ENCODE peak calls at places on chromosome 4, in nine cellular contexts. G is posterior cingulate gyrus, R is NCI-H1694 treated with DMSO at 0.1 percent for 48 hours, P is M059J, X is hepatocyte, K is HS-5, A is GM23248, F is head of caudate nucleus, W is activated T-helper 1 cell treated with Interleukin-2 at 50 U/mL for 16 hours. U is an unnamed sample.
A peak's percentile ranks its signal among the peaks of the same experiment; 100 is the strongest.

GRCh38 chr4:16752150-16752549 is 146.3 kb downstream of the LDB2 start:
- DNase-seq in G (no peak), R (no peak), P (peak; percentile 25), X (no peak), K (no peak), A (peak; percentile 36), F (no peak), W (no peak), U (peak; percentile 47)

GRCh38 chr4:129179276-129179675 is 83.3 kb downstream of the C4orf33 start:
- DNase-seq in G (no peak), R (no peak), P (no peak), X (no peak), K (no peak), A (no peak), F (no peak), W (no peak), U (no peak)

GRCh38 chr4:24470681-24471622 is 113.4 kb downstream of the DHX15 start:
- DNase-seq in G (peak; percentile 17), R (peak; percentile 7), P (peak; percentile 42), X (peak; percentile 66), K (no peak), A (peak; percentile 66), F (peak; percentile 23), W (no peak), U (peak; percentile 56)

GRCh38 chr4:2433609-2434350 is 15.0 kb downstream of the CFAP99 start:
- DNase-seq in G (no peak), R (no peak), P (no peak), X (no peak), K (no peak), A (no peak), F (no peak), W (no peak), U (no peak)

GRCh38 chr4:12968345-12968744 is 515.8 kb downstream of the RAB28 start:
- DNase-seq in G (no peak), R (no peak), P (no peak), X (no peak), K (no peak), A (no peak), F (no peak), W (no peak), U (no peak)

GRCh38 chr4:145564540-145564939 is 54.6 kb upstream of the MMAA start:
- DNase-seq in G (no peak), R (no peak), P (no peak), X (no peak), K (no peak), A (no peak), F (no peak), W (no peak), U (peak; percentile 59)

GRCh38 chr4:139419388-139419914 is 34.5 kb upstream of the RAB33B start:
- DNase-seq in G (no peak), R (peak; percentile 29), P (peak; percentile 52), X (peak; percentile 19), K (peak; percentile 74), A (peak; percentile 72), F (no peak), W (no peak), U (peak; percentile 99)

GRCh38 chr4:107283587-107284559 is 247.8 kb upstream of the DKK2 start:
- DNase-seq in G (no peak), R (no peak), P (peak; percentile 88), X (peak; percentile 14), K (peak; percentile 94), A (peak; percentile 97), F (no peak), W (no peak), U (peak; percentile 3)

GRCh38 chr4:82561745-82562552 is at the start of gene TMEM150C:
- DNase-seq in G (no peak), R (peak; percentile 3), P (peak; percentile 40), X (peak; percentile 62), K (no peak), A (peak; percentile 61), F (peak; percentile 14), W (no peak), U (peak; percentile 33)

GRCh38 chr4:10051536-10052135 is 30.3 kb upstream of the SLC2A9 start:
- DNase-seq in G (no peak), R (no peak), P (no peak), X (no peak), K (no peak), A (no peak), F (no peak), W (no peak), U (no peak)

GRCh38 chr4:157217708-157218107 is 2.8 kb upstream of the GRIA2 start:
- DNase-seq in G (no peak), R (no peak), P (peak; percentile 23), X (peak; percentile 30), K (peak; percentile 10), A (peak; percentile 39), F (no peak), W (no peak), U (peak; percentile 51)

GRCh38 chr4:127759893-127760292 is 22.2 kb upstream of the HSPA4L start:
- DNase-seq in G (no peak), R (no peak), P (no peak), X (no peak), K (no peak), A (peak; percentile 3), F (no peak), W (no peak), U (no peak)

GRCh38 chr4:163515198-163515597 is 20.7 kb downstream of the TMA16 start:
- DNase-seq in G (no peak), R (no peak), P (no peak), X (no peak), K (no peak), A (no peak), F (peak; percentile 24), W (no peak), U (no peak)

GRCh38 chr4:80331693-80332092 is 3.8 kb upstream of the CFAP299 start:
- DNase-seq in G (no peak), R (no peak), P (no peak), X (no peak), K (no peak), A (no peak), F (no peak), W (no peak), U (no peak)

GRCh38 chr4:82599336-82599735 is 37.5 kb upstream of the TMEM150C start:
- DNase-seq in G (no peak), R (peak; percentile 4), P (no peak), X (no peak), K (no peak), A (no peak), F (no peak), W (no peak), U (no peak)

GRCh38 chr4:122739174-122739573 is 6.7 kb downstream of the BBS12 start:
- DNase-seq in G (no peak), R (no peak), P (peak; percentile 38), X (no peak), K (peak; percentile 53), A (peak; percentile 91), F (no peak), W (no peak), U (peak; percentile 7)

GRCh38 chr4:8644461-8644891 is 51.9 kb downstream of the CPZ start:
- DNase-seq in G (no peak), R (no peak), P (peak; percentile 36), X (no peak), K (no peak), A (no peak), F (peak; percentile 4), W (no peak), U (no peak)

GRCh38 chr4:105060628-105061027 is 86.0 kb upstream of the TET2 start:
- DNase-seq in G (no peak), R (no peak), P (peak; percentile 75), X (no peak), K (no peak), A (no peak), F (no peak), W (no peak), U (peak; percentile 11)

GRCh38 chr4:40809058-40809457 is 59.3 kb downstream of the NSUN7 start:
- DNase-seq in G (no peak), R (no peak), P (no peak), X (peak; percentile 12), K (no peak), A (no peak), F (no peak), W (no peak), U (no peak)

GRCh38 chr4:42277291-42277690 is 120.0 kb upstream of the SHISA3 start:
- DNase-seq in G (no peak), R (no peak), P (peak; percentile 36), X (no peak), K (no peak), A (no peak), F (no peak), W (no peak), U (peak; percentile 12)

GRCh38 chr4:12697970-12698369 is 786.2 kb downstream of the RAB28 start:
- DNase-seq in G (no peak), R (no peak), P (no peak), X (no peak), K (no peak), A (no peak), F (no peak), W (no peak), U (no peak)

GRCh38 chr4:102627831-102628523 is 126.8 kb downstream of the NFKB1 start:
- DNase-seq in G (no peak), R (no peak), P (peak; percentile 89), X (no peak), K (no peak), A (peak; percentile 85), F (no peak), W (no peak), U (peak; percentile 27)

GRCh38 chr4:72858328-72858727 is 211.2 kb downstream of the COX18 start:
- DNase-seq in G (no peak), R (no peak), P (peak; percentile 68), X (peak; percentile 26), K (peak; percentile 81), A (peak; percentile 80), F (no peak), W (no peak), U (no peak)

GRCh38 chr4:112296949-112297483 is at the start of gene ALPK1:
- DNase-seq in G (no peak), R (no peak), P (peak; percentile 85), X (peak; percentile 83), K (peak; percentile 57), A (peak; percentile 92), F (no peak), W (no peak), U (no peak)

GRCh38 chr4:95077864-95078263 is 320.1 kb downstream of the BMPR1B start:
- DNase-seq in G (no peak), R (no peak), P (no peak), X (no peak), K (no peak), A (peak; percentile 21), F (no peak), W (no peak), U (no peak)

GRCh38 chr4:184417802-184418511 is 56.4 kb downstream of the IRF2 start:
- DNase-seq in G (no peak), R (no peak), P (peak; percentile 92), X (peak; percentile 51), K (peak; percentile 66), A (peak; percentile 95), F (peak; percentile 48), W (no peak), U (peak; percentile 72)

GRCh38 chr4:23237771-23238170 is 545.0 kb downstream of the GBA3 start:
- DNase-seq in G (no peak), R (peak; percentile 24), P (no peak), X (no peak), K (no peak), A (no peak), F (peak; percentile 11), W (no peak), U (no peak)

GRCh38 chr4:166144607-166145006 is 271.6 kb downstream of the TLL1 start:
- DNase-seq in G (no peak), R (no peak), P (peak; percentile 75), X (no peak), K (no peak), A (no peak), F (no peak), W (no peak), U (no peak)

GRCh38 chr4:132227349-132228165 is 921.5 kb upstream of the PCDH10 start:
- DNase-seq in G (no peak), R (no peak), P (no peak), X (peak; percentile 90), K (no peak), A (peak; percentile 51), F (no peak), W (no peak), U (peak; percentile 3)

GRCh38 chr4:142565771-142566170 is 280.3 kb downstream of the INPP4B start:
- DNase-seq in G (no peak), R (no peak), P (no peak), X (no peak), K (no peak), A (no peak), F (no peak), W (no peak), U (no peak)

GRCh38 chr4:26343041-26343403 is 22.2 kb downstream of the RBPJ start:
- DNase-seq in G (no peak), R (no peak), P (no peak), X (no peak), K (no peak), A (peak; percentile 62), F (no peak), W (no peak), U (no peak)